ENCODE peak calls at places on chromosome 9, in seven cellular contexts. B is left ventricle myocardium superior, G is endothelial cell of umbilical vein, E is foreskin fibroblast, L is HFFc6, O is right lobe of liver, P is memory B cell. M is an unnamed sample.

GRCh38 chr9:83132768-83133167 is 69.8 kb upstream of the RASEF start:
- DNase-seq in G (no peak), E (no peak), L (no peak), O (no peak), P (no peak), B (no peak), M (no peak)

GRCh38 chr9:111036068-111036789 is 2.0 kb downstream of the LPAR1 start:
- DNase-seq in E (peak; percentile 77), P (no peak), B (peak; percentile 80), L (peak; percentile 47), G (no peak), O (no peak), M (no peak)

GRCh38 chr9:17807670-17808282 is 228.9 kb downstream of the SH3GL2 start:
- DNase-seq in P (no peak), E (no peak), B (no peak), L (no peak), O (peak; percentile 53), G (no peak), M (peak; percentile 56)

GRCh38 chr9:121700165-121700830 is 48.9 kb downstream of the DAB2IP start:
- DNase-seq in O (no peak), B (peak; percentile 87), E (no peak), L (peak; percentile 24), G (peak; percentile 72), P (no peak), M (no peak)

GRCh38 chr9:123282343-123283047 is 14.1 kb upstream of the STRBP start:
- DNase-seq in G (peak; percentile 12), L (no peak), P (no peak), B (peak; percentile 80), O (no peak), E (no peak), M (no peak)

GRCh38 chr9:124510650-124511425 is 3.6 kb upstream of the NR5A1 start:
- DNase-seq in O (no peak), E (no peak), P (no peak), L (peak; percentile 9), B (no peak), G (no peak), M (peak; percentile 55)

GRCh38 chr9:14351206-14351605 is 37.3 kb upstream of the NFIB start:
- DNase-seq in L (no peak), O (no peak), P (no peak), E (no peak), G (no peak), B (peak; percentile 79), M (no peak)

GRCh38 chr9:37151802-37152201 is 31.4 kb downstream of the ZCCHC7 start:
- DNase-seq in E (no peak), G (peak; percentile 15), P (no peak), L (no peak), B (no peak), O (no peak), M (no peak)

GRCh38 chr9:7452378-7452777 is 347.2 kb downstream of the DMAC1 start:
- DNase-seq in B (no peak), G (no peak), O (no peak), P (no peak), E (peak; percentile 29), L (peak; percentile 3), M (no peak)

GRCh38 chr9:123883634-123884033 is 46.3 kb downstream of the DENND1A start:
- DNase-seq in B (no peak), L (peak; percentile 18), E (no peak), O (no peak), G (no peak), P (no peak), M (no peak)

GRCh38 chr9:110546411-110546871 is 33.1 kb downstream of the SVEP1 start:
- DNase-seq in L (no peak), E (no peak), G (no peak), P (no peak), B (peak; percentile 35), O (no peak), M (no peak)

GRCh38 chr9:98736216-98736615 is 27.5 kb upstream of the GABBR2 start:
- DNase-seq in O (no peak), L (no peak), B (no peak), P (no peak), E (no peak), G (no peak), M (no peak)

GRCh38 chr9:69307446-69308216 is 17.4 kb upstream of the ENTREP1 start:
- DNase-seq in E (no peak), B (no peak), O (no peak), L (peak; percentile 55), P (no peak), G (peak; percentile 54), M (no peak)

GRCh38 chr9:90044710-90045151 is 439.9 kb downstream of the GADD45G start:
- DNase-seq in G (peak; percentile 7), P (no peak), L (no peak), O (no peak), B (no peak), E (peak; percentile 1), M (no peak)

GRCh38 chr9:34027845-34028574 is 20.7 kb downstream of the UBAP2 start:
- DNase-seq in L (no peak), P (no peak), E (no peak), G (no peak), O (peak; percentile 13), B (no peak), M (no peak)

GRCh38 chr9:107213561-107214028 is 69.5 kb upstream of the RAD23B start:
- DNase-seq in G (peak; percentile 50), L (peak; percentile 91), E (peak; percentile 85), B (no peak), O (no peak), P (no peak), M (no peak)

GRCh38 chr9:113633782-113634596 is 170.5 kb downstream of the RGS3 start:
- DNase-seq in G (no peak), B (no peak), O (peak; percentile 23), E (no peak), P (no peak), L (no peak), M (no peak)

GRCh38 chr9:125343518-125344284 is 82.1 kb downstream of the GAPVD1 start:
- DNase-seq in L (peak; percentile 60), O (no peak), B (no peak), G (peak; percentile 68), P (no peak), E (peak; percentile 69), M (no peak)

GRCh38 chr9:33614001-33614687 is 90.1 kb downstream of the ANKRD18B start:
- DNase-seq in P (no peak), L (no peak), G (no peak), B (no peak), O (no peak), E (no peak), M (no peak)

GRCh38 chr9:104780796-104781395 is 17.0 kb downstream of the NIPSNAP3B start:
- DNase-seq in B (no peak), L (peak; percentile 32), E (no peak), G (peak; percentile 29), P (no peak), O (no peak), M (no peak)

GRCh38 chr9:132828201-132828770 is 49.8 kb downstream of the AK8 start:
- DNase-seq in L (no peak), E (no peak), P (no peak), O (no peak), G (no peak), B (no peak), M (no peak)

GRCh38 chr9:111661150-111661801 is at the start of gene GNG10:
- DNase-seq in O (peak; percentile 64), E (peak; percentile 52), L (peak; percentile 16), G (peak; percentile 43), P (peak; percentile 50), B (peak; percentile 84), M (peak; percentile 70)

GRCh38 chr9:137892424-137893191 is 15.0 kb downstream of the CACNA1B start:
- DNase-seq in B (no peak), O (no peak), E (no peak), L (no peak), G (no peak), P (no peak), M (no peak)

GRCh38 chr9:112831281-112831851 is 59.3 kb downstream of the SLC46A2 start:
- DNase-seq in G (peak; percentile 52), B (peak; percentile 57), E (no peak), O (peak; percentile 72), P (no peak), L (no peak), M (peak; percentile 73)

GRCh38 chr9:109403766-109404320 is 83.0 kb upstream of the EPB41L4B start:
- DNase-seq in E (no peak), B (no peak), P (no peak), L (no peak), G (no peak), O (no peak), M (no peak)

GRCh38 chr9:89021154-89021803 is 30.0 kb downstream of the S1PR3 start:
- DNase-seq in L (peak; percentile 89), E (peak; percentile 82), B (peak; percentile 44), O (no peak), P (no peak), G (peak; percentile 18), M (no peak)

GRCh38 chr9:109411818-109412352 is 86.2 kb downstream of the PTPN3 start:
- DNase-seq in B (no peak), G (no peak), E (peak; percentile 43), P (peak; percentile 52), L (peak; percentile 41), O (no peak), M (no peak)

GRCh38 chr9:88372103-88372694 is 16.0 kb upstream of the SPIN1 start:
- DNase-seq in B (no peak), O (no peak), P (no peak), E (no peak), G (no peak), L (no peak), M (no peak)

GRCh38 chr9:100652850-100653249 is 75.0 kb downstream of the CAVIN4 start:
- DNase-seq in G (no peak), L (no peak), O (no peak), P (no peak), E (no peak), B (no peak), M (no peak)

GRCh38 chr9:136193127-136193890 is 11.6 kb downstream of the LHX3 start:
- DNase-seq in E (no peak), B (no peak), P (no peak), O (no peak), G (no peak), L (no peak), M (no peak)